ENCODE peak calls at places on chromosomes 4 and X, in seven cellular contexts. One of them, this sample, is unnamed.

GRCh38 chrX:57119416-57119815 is 1.9 kb downstream of the SPIN2B start:
- DNase-seq in fibroblast of pulmonary artery: no peak
- DNase-seq in hepatocyte: no peak
- DNase-seq in ureter: no peak
- DNase-seq in activated effector memory CD4-positive, alpha-beta T cell treated with Interleukin-2 at 50 U/mL for 16 hours: no peak
- DNase-seq in hippocampal formation: no peak
- DNase-seq in activated T-helper 1 cell treated with anti-CD3 and anti-CD28 coated beads, Interleukin-12 subunit alpha, Interleukin-12 subunit beta, Interleukin-2, Interleukin-4 antibody, amounts not matched to agents 30 ng/mL and 10 ng/mL and 1 ng/mL, durations not matched to agents 14 hours and 24 hours and 36 hours: no peak
- DNase-seq in this sample: no peak

GRCh38 chr4:165783626-165784025 is 89.4 kb upstream of the TLL1 start:
- DNase-seq in fibroblast of pulmonary artery: no peak
- DNase-seq in hepatocyte: no peak
- DNase-seq in ureter: no peak
- DNase-seq in activated effector memory CD4-positive, alpha-beta T cell treated with Interleukin-2 at 50 U/mL for 16 hours: no peak
- DNase-seq in hippocampal formation: no peak
- DNase-seq in activated T-helper 1 cell treated with anti-CD3 and anti-CD28 coated beads, Interleukin-12 subunit alpha, Interleukin-12 subunit beta, Interleukin-2, Interleukin-4 antibody, amounts not matched to agents 30 ng/mL and 10 ng/mL and 1 ng/mL, durations not matched to agents 14 hours and 24 hours and 36 hours: no peak
- DNase-seq in this sample: no peak

GRCh38 chrX:3286196-3286920 is 60.1 kb downstream of the MXRA5 start:
- DNase-seq in fibroblast of pulmonary artery: peak; percentile 72
- DNase-seq in hepatocyte: peak; percentile 37
- DNase-seq in ureter: no peak
- DNase-seq in activated effector memory CD4-positive, alpha-beta T cell treated with Interleukin-2 at 50 U/mL for 16 hours: no peak
- DNase-seq in hippocampal formation: no peak
- DNase-seq in activated T-helper 1 cell treated with anti-CD3 and anti-CD28 coated beads, Interleukin-12 subunit alpha, Interleukin-12 subunit beta, Interleukin-2, Interleukin-4 antibody, amounts not matched to agents 30 ng/mL and 10 ng/mL and 1 ng/mL, durations not matched to agents 14 hours and 24 hours and 36 hours: no peak
- DNase-seq in this sample: no peak

GRCh38 chr4:165192956-165193355 is 14.4 kb upstream of the KLHL2 start:
- DNase-seq in fibroblast of pulmonary artery: no peak
- DNase-seq in hepatocyte: no peak
- DNase-seq in ureter: no peak
- DNase-seq in activated effector memory CD4-positive, alpha-beta T cell treated with Interleukin-2 at 50 U/mL for 16 hours: no peak
- DNase-seq in hippocampal formation: no peak
- DNase-seq in activated T-helper 1 cell treated with anti-CD3 and anti-CD28 coated beads, Interleukin-12 subunit alpha, Interleukin-12 subunit beta, Interleukin-2, Interleukin-4 antibody, amounts not matched to agents 30 ng/mL and 10 ng/mL and 1 ng/mL, durations not matched to agents 14 hours and 24 hours and 36 hours: no peak
- DNase-seq in this sample: no peak

GRCh38 chr4:165542476-165542875 is 163.7 kb downstream of the CPE start:
- DNase-seq in fibroblast of pulmonary artery: no peak
- DNase-seq in hepatocyte: no peak
- DNase-seq in ureter: no peak
- DNase-seq in activated effector memory CD4-positive, alpha-beta T cell treated with Interleukin-2 at 50 U/mL for 16 hours: no peak
- DNase-seq in hippocampal formation: no peak
- DNase-seq in activated T-helper 1 cell treated with anti-CD3 and anti-CD28 coated beads, Interleukin-12 subunit alpha, Interleukin-12 subunit beta, Interleukin-2, Interleukin-4 antibody, amounts not matched to agents 30 ng/mL and 10 ng/mL and 1 ng/mL, durations not matched to agents 14 hours and 24 hours and 36 hours: no peak
- DNase-seq in this sample: no peak

GRCh38 chr4:94766856-94767255 is 9.1 kb downstream of the BMPR1B start:
- DNase-seq in fibroblast of pulmonary artery: no peak
- DNase-seq in hepatocyte: no peak
- DNase-seq in ureter: no peak
- DNase-seq in activated effector memory CD4-positive, alpha-beta T cell treated with Interleukin-2 at 50 U/mL for 16 hours: no peak
- DNase-seq in hippocampal formation: no peak
- DNase-seq in activated T-helper 1 cell treated with anti-CD3 and anti-CD28 coated beads, Interleukin-12 subunit alpha, Interleukin-12 subunit beta, Interleukin-2, Interleukin-4 antibody, amounts not matched to agents 30 ng/mL and 10 ng/mL and 1 ng/mL, durations not matched to agents 14 hours and 24 hours and 36 hours: no peak
- DNase-seq in this sample: no peak

GRCh38 chrX:15143050-15143824 is 126.6 kb downstream of the ASB9 start:
- DNase-seq in fibroblast of pulmonary artery: peak; percentile 46
- DNase-seq in hepatocyte: peak; percentile 70
- DNase-seq in ureter: peak; percentile 51
- DNase-seq in activated effector memory CD4-positive, alpha-beta T cell treated with Interleukin-2 at 50 U/mL for 16 hours: no peak
- DNase-seq in hippocampal formation: no peak
- DNase-seq in activated T-helper 1 cell treated with anti-CD3 and anti-CD28 coated beads, Interleukin-12 subunit alpha, Interleukin-12 subunit beta, Interleukin-2, Interleukin-4 antibody, amounts not matched to agents 30 ng/mL and 10 ng/mL and 1 ng/mL, durations not matched to agents 14 hours and 24 hours and 36 hours: peak; percentile 11
- DNase-seq in this sample: peak; percentile 9

GRCh38 chr4:106370214-106370613 is 1.6 kb upstream of the GIMD1 start:
- DNase-seq in fibroblast of pulmonary artery: no peak
- DNase-seq in hepatocyte: no peak
- DNase-seq in ureter: no peak
- DNase-seq in activated effector memory CD4-positive, alpha-beta T cell treated with Interleukin-2 at 50 U/mL for 16 hours: no peak
- DNase-seq in hippocampal formation: no peak
- DNase-seq in activated T-helper 1 cell treated with anti-CD3 and anti-CD28 coated beads, Interleukin-12 subunit alpha, Interleukin-12 subunit beta, Interleukin-2, Interleukin-4 antibody, amounts not matched to agents 30 ng/mL and 10 ng/mL and 1 ng/mL, durations not matched to agents 14 hours and 24 hours and 36 hours: no peak
- DNase-seq in this sample: no peak

GRCh38 chr4:4327652-4328121 is 37.6 kb downstream of the ZBTB49 start:
- DNase-seq in fibroblast of pulmonary artery: peak; percentile 62
- DNase-seq in hepatocyte: peak; percentile 42
- DNase-seq in ureter: no peak
- DNase-seq in activated effector memory CD4-positive, alpha-beta T cell treated with Interleukin-2 at 50 U/mL for 16 hours: no peak
- DNase-seq in hippocampal formation: no peak
- DNase-seq in activated T-helper 1 cell treated with anti-CD3 and anti-CD28 coated beads, Interleukin-12 subunit alpha, Interleukin-12 subunit beta, Interleukin-2, Interleukin-4 antibody, amounts not matched to agents 30 ng/mL and 10 ng/mL and 1 ng/mL, durations not matched to agents 14 hours and 24 hours and 36 hours: no peak
- DNase-seq in this sample: no peak

GRCh38 chrX:10166731-10167149 is 10.0 kb downstream of the CLCN4 start:
- DNase-seq in fibroblast of pulmonary artery: no peak
- DNase-seq in hepatocyte: no peak
- DNase-seq in ureter: no peak
- DNase-seq in activated effector memory CD4-positive, alpha-beta T cell treated with Interleukin-2 at 50 U/mL for 16 hours: no peak
- DNase-seq in hippocampal formation: peak; percentile 53
- DNase-seq in activated T-helper 1 cell treated with anti-CD3 and anti-CD28 coated beads, Interleukin-12 subunit alpha, Interleukin-12 subunit beta, Interleukin-2, Interleukin-4 antibody, amounts not matched to agents 30 ng/mL and 10 ng/mL and 1 ng/mL, durations not matched to agents 14 hours and 24 hours and 36 hours: no peak
- DNase-seq in this sample: peak; percentile 10

GRCh38 chrX:123976671-123977316 is 15.3 kb downstream of the STAG2 start:
- DNase-seq in fibroblast of pulmonary artery: peak; percentile 62
- DNase-seq in hepatocyte: peak; percentile 5
- DNase-seq in ureter: no peak
- DNase-seq in activated effector memory CD4-positive, alpha-beta T cell treated with Interleukin-2 at 50 U/mL for 16 hours: no peak
- DNase-seq in hippocampal formation: no peak
- DNase-seq in activated T-helper 1 cell treated with anti-CD3 and anti-CD28 coated beads, Interleukin-12 subunit alpha, Interleukin-12 subunit beta, Interleukin-2, Interleukin-4 antibody, amounts not matched to agents 30 ng/mL and 10 ng/mL and 1 ng/mL, durations not matched to agents 14 hours and 24 hours and 36 hours: no peak
- DNase-seq in this sample: no peak

GRCh38 chr4:140790765-140791164 is 34.6 kb upstream of the TBC1D9 start:
- DNase-seq in fibroblast of pulmonary artery: peak; percentile 37
- DNase-seq in hepatocyte: no peak
- DNase-seq in ureter: no peak
- DNase-seq in activated effector memory CD4-positive, alpha-beta T cell treated with Interleukin-2 at 50 U/mL for 16 hours: no peak
- DNase-seq in hippocampal formation: peak; percentile 44
- DNase-seq in activated T-helper 1 cell treated with anti-CD3 and anti-CD28 coated beads, Interleukin-12 subunit alpha, Interleukin-12 subunit beta, Interleukin-2, Interleukin-4 antibody, amounts not matched to agents 30 ng/mL and 10 ng/mL and 1 ng/mL, durations not matched to agents 14 hours and 24 hours and 36 hours: no peak
- DNase-seq in this sample: no peak

GRCh38 chrX:19647731-19648588 is 132.7 kb upstream of the MAP3K15 start:
- DNase-seq in fibroblast of pulmonary artery: no peak
- DNase-seq in hepatocyte: no peak
- DNase-seq in ureter: no peak
- DNase-seq in activated effector memory CD4-positive, alpha-beta T cell treated with Interleukin-2 at 50 U/mL for 16 hours: no peak
- DNase-seq in hippocampal formation: no peak
- DNase-seq in activated T-helper 1 cell treated with anti-CD3 and anti-CD28 coated beads, Interleukin-12 subunit alpha, Interleukin-12 subunit beta, Interleukin-2, Interleukin-4 antibody, amounts not matched to agents 30 ng/mL and 10 ng/mL and 1 ng/mL, durations not matched to agents 14 hours and 24 hours and 36 hours: no peak
- DNase-seq in this sample: no peak

GRCh38 chr4:98605216-98605615 is 53.2 kb downstream of the TSPAN5 start:
- DNase-seq in fibroblast of pulmonary artery: no peak
- DNase-seq in hepatocyte: no peak
- DNase-seq in ureter: no peak
- DNase-seq in activated effector memory CD4-positive, alpha-beta T cell treated with Interleukin-2 at 50 U/mL for 16 hours: no peak
- DNase-seq in hippocampal formation: no peak
- DNase-seq in activated T-helper 1 cell treated with anti-CD3 and anti-CD28 coated beads, Interleukin-12 subunit alpha, Interleukin-12 subunit beta, Interleukin-2, Interleukin-4 antibody, amounts not matched to agents 30 ng/mL and 10 ng/mL and 1 ng/mL, durations not matched to agents 14 hours and 24 hours and 36 hours: no peak
- DNase-seq in this sample: no peak

GRCh38 chr4:41866799-41867677 is 68.2 kb upstream of the TMEM33 start:
- DNase-seq in fibroblast of pulmonary artery: no peak
- DNase-seq in hepatocyte: no peak
- DNase-seq in ureter: no peak
- DNase-seq in activated effector memory CD4-positive, alpha-beta T cell treated with Interleukin-2 at 50 U/mL for 16 hours: no peak
- DNase-seq in hippocampal formation: no peak
- DNase-seq in activated T-helper 1 cell treated with anti-CD3 and anti-CD28 coated beads, Interleukin-12 subunit alpha, Interleukin-12 subunit beta, Interleukin-2, Interleukin-4 antibody, amounts not matched to agents 30 ng/mL and 10 ng/mL and 1 ng/mL, durations not matched to agents 14 hours and 24 hours and 36 hours: no peak
- DNase-seq in this sample: no peak

GRCh38 chr4:59904331-59904730 is 1295.8 kb upstream of the ADGRL3 start:
- DNase-seq in fibroblast of pulmonary artery: no peak
- DNase-seq in hepatocyte: no peak
- DNase-seq in ureter: no peak
- DNase-seq in activated effector memory CD4-positive, alpha-beta T cell treated with Interleukin-2 at 50 U/mL for 16 hours: no peak
- DNase-seq in hippocampal formation: no peak
- DNase-seq in activated T-helper 1 cell treated with anti-CD3 and anti-CD28 coated beads, Interleukin-12 subunit alpha, Interleukin-12 subunit beta, Interleukin-2, Interleukin-4 antibody, amounts not matched to agents 30 ng/mL and 10 ng/mL and 1 ng/mL, durations not matched to agents 14 hours and 24 hours and 36 hours: no peak
- DNase-seq in this sample: no peak

GRCh38 chrX:7270018-7270417 is 122.1 kb upstream of the PUDP start:
- DNase-seq in fibroblast of pulmonary artery: no peak
- DNase-seq in hepatocyte: no peak
- DNase-seq in ureter: no peak
- DNase-seq in activated effector memory CD4-positive, alpha-beta T cell treated with Interleukin-2 at 50 U/mL for 16 hours: no peak
- DNase-seq in hippocampal formation: no peak
- DNase-seq in activated T-helper 1 cell treated with anti-CD3 and anti-CD28 coated beads, Interleukin-12 subunit alpha, Interleukin-12 subunit beta, Interleukin-2, Interleukin-4 antibody, amounts not matched to agents 30 ng/mL and 10 ng/mL and 1 ng/mL, durations not matched to agents 14 hours and 24 hours and 36 hours: no peak
- DNase-seq in this sample: no peak

This sample was measured in activated T-helper 2 cell treated with anti-CD3 and anti-CD28 coated beads, Interferon-gamma antibody, Interleukin-2, Interleukin-4, amounts not matched to agents 10 μg/mL and 5 μg/mL and 100 μg/mL, durations not matched to agents 14 hours and 24 hours and 36 hours.